ENCODE peak calls at places on chromosomes 4 and X, in four cellular contexts. One of them, this sample, is unnamed.

GRCh38 chr4:54152846-54153600 is 53.1 kb downstream of the GSX2 start:
- DNase-seq in Calu3: no peak
- DNase-seq in K562: no peak
- DNase-seq in sigmoid colon: no peak
- DNase-seq in this sample: no peak

GRCh38 chr4:171599628-171600027 is 213.6 kb upstream of the GALNTL6 start:
- DNase-seq in Calu3: no peak
- DNase-seq in K562: no peak
- DNase-seq in sigmoid colon: no peak
- DNase-seq in this sample: no peak

GRCh38 chrX:136856527-136856926 is 24.0 kb downstream of the RBMX start:
- DNase-seq in K562: no peak
- DNase-seq in Calu3: no peak
- DNase-seq in sigmoid colon: no peak
- DNase-seq in this sample: no peak

GRCh38 chr4:110510955-110511544 is 35.1 kb downstream of the ENPEP start:
- DNase-seq in sigmoid colon: no peak
- DNase-seq in Calu3: no peak
- DNase-seq in K562: peak; percentile 56
- DNase-seq in this sample: no peak

GRCh38 chrX:119067023-119067739 is 5.6 kb upstream of the CT47C1 start:
- DNase-seq in sigmoid colon: peak; percentile 77
- DNase-seq in K562: peak; percentile 53
- DNase-seq in Calu3: peak; percentile 63
- DNase-seq in this sample: peak; percentile 50

GRCh38 chr4:152501846-152502536 is 33.9 kb downstream of the FBXW7 start:
- DNase-seq in Calu3: no peak
- DNase-seq in sigmoid colon: no peak
- DNase-seq in K562: no peak
- DNase-seq in this sample: no peak

GRCh38 chr4:153117554-153117953 is 86.7 kb upstream of the TRIM2 start:
- DNase-seq in sigmoid colon: no peak
- DNase-seq in K562: no peak
- DNase-seq in Calu3: no peak
- DNase-seq in this sample: no peak

GRCh38 chr4:6876440-6876839 is 33.2 kb upstream of the TBC1D14 start:
- DNase-seq in Calu3: no peak
- DNase-seq in sigmoid colon: no peak
- DNase-seq in K562: no peak
- DNase-seq in this sample: no peak

GRCh38 chr4:131509521-131509920 is 1639.6 kb upstream of the PCDH10 start:
- DNase-seq in sigmoid colon: no peak
- DNase-seq in Calu3: no peak
- DNase-seq in K562: no peak
- DNase-seq in this sample: no peak

GRCh38 chr4:38084984-38085383 is 124.8 kb downstream of the PTTG2 start:
- DNase-seq in K562: no peak
- DNase-seq in Calu3: no peak
- DNase-seq in sigmoid colon: no peak
- DNase-seq in this sample: no peak

GRCh38 chr4:87720094-87720691 is 70.1 kb downstream of the DMP1 start:
- DNase-seq in Calu3: no peak
- DNase-seq in sigmoid colon: no peak
- DNase-seq in K562: no peak
- DNase-seq in this sample: no peak

GRCh38 chr4:54098375-54098774 is 1.6 kb upstream of the GSX2 start:
- DNase-seq in sigmoid colon: no peak
- DNase-seq in K562: no peak
- DNase-seq in Calu3: no peak
- DNase-seq in this sample: no peak

DNA sequence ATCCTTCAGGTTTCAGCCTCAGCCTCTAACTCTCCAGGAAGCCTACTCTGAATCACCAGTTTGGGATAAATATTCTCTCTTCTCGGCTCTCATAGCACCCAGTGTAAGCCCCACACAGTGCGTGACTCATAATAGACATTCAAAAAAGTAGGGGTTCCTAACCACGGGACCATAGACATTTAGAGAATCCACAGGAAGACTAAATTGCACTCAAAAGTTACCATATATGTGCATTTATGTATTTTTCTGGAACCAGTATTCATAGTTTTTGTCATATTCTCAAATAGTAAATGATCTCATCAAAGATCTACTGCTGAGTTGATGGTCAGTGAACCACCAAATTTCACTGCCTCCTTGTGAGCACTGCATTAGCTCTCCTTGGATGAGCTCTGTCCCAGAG is 625.7 kb downstream of the SMARCA1 start:
- DNase-seq in Calu3: no peak
- DNase-seq in K562: no peak
- DNase-seq in sigmoid colon: no peak
- DNase-seq in this sample: no peak
- TF ChIP-seq CTCF in Calu3: no peak
- TF ChIP-seq CTCF in K562: no peak
- TF ChIP-seq CTCF in sigmoid colon: no peak
- TF ChIP-seq CTCF in this sample: no peak

DNA sequence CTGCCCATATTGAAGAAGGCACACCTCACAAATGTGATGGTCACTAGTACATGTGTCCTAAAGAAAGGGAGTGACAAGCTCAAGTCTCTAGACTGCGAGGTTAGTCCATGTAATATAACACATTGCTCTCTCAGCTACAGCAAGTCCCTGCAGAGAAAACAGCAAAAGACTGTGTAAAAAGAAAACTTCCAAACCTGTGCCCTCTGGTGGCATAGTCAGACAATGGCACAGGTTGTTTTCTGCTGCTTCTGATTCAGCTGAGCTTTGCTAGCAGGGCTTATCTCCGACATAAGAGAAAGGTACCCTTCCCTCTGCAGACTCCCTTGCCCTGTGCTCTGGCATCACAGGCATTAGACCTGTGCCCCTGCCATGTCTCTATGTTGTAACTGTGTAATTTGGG is 1.4 kb upstream of the SERPINA7 start:
- DNase-seq in Calu3: peak; percentile 1
- DNase-seq in K562: no peak
- DNase-seq in sigmoid colon: no peak
- DNase-seq in this sample: no peak
- TF ChIP-seq CTCF in Calu3: no peak
- TF ChIP-seq CTCF in K562: no peak
- TF ChIP-seq CTCF in sigmoid colon: no peak
- TF ChIP-seq CTCF in this sample: no peak

GRCh38 chr4:8467016-8467415 is 26.4 kb downstream of the TRMT44 start:
- DNase-seq in Calu3: no peak
- DNase-seq in K562: no peak
- DNase-seq in sigmoid colon: no peak
- DNase-seq in this sample: no peak

GRCh38 chr4:8470451-8471024 is 30.0 kb downstream of the TRMT44 start:
- DNase-seq in sigmoid colon: no peak
- DNase-seq in Calu3: no peak
- DNase-seq in K562: no peak
- DNase-seq in this sample: no peak

GRCh38 chr4:8471211-8471875 is 30.8 kb downstream of the TRMT44 start:
- DNase-seq in K562: no peak
- DNase-seq in Calu3: no peak
- DNase-seq in sigmoid colon: no peak
- DNase-seq in this sample: no peak

GRCh38 chr4:8469550-8469949 is 29.0 kb downstream of the TRMT44 start:
- DNase-seq in Calu3: no peak
- DNase-seq in sigmoid colon: no peak
- DNase-seq in K562: no peak
- DNase-seq in this sample: no peak

GRCh38 chr4:8468746-8469535 is 28.4 kb downstream of the TRMT44 start:
- DNase-seq in sigmoid colon: peak; percentile 82
- DNase-seq in K562: peak; percentile 72
- DNase-seq in Calu3: peak; percentile 69
- DNase-seq in this sample: peak; percentile 80
- TF ChIP-seq CTCF in sigmoid colon: peak; percentile 92
- TF ChIP-seq CTCF in K562: peak; percentile 94
- TF ChIP-seq CTCF in Calu3: peak; percentile 62
- TF ChIP-seq CTCF in this sample: peak; percentile 85

DNA sequence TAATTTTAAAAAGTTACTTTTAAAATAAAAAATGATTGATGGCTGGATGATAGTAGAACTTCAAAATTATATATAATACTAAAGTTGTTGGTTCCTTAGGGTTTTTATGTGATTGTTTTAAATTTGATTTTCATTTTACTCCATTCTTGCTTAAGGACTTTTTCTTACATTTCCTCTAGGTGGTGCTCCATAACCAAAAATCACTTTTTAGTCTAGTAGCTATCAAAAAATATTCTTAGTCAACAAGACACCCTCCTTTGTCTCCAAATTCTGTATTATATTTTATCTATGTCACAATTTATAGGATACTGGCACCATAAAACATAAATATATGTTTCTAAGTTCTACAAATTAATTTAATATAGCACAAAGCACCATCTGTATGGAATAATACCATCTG is 67.2 kb upstream of the BRWD3 start:
- DNase-seq in Calu3: no peak
- DNase-seq in K562: peak; percentile 6
- DNase-seq in sigmoid colon: no peak
- DNase-seq in this sample: no peak
- TF ChIP-seq CTCF in Calu3: no peak
- TF ChIP-seq CTCF in K562: peak; percentile 49
- TF ChIP-seq CTCF in sigmoid colon: peak; percentile 37
- TF ChIP-seq CTCF in this sample: peak; percentile 51

This sample was measured in endothelial cell.